ENCODE peak calls at places on chromosome 21, in six cellular contexts. One of them, this sample, is unnamed.

GRCh38 chr21:34935868-34936267 is 113.2 kb downstream of the RUNX1 start:
- DNase-seq in Calu3: no peak
- DNase-seq in activated T-helper 1 cell treated with anti-CD3 and anti-CD28 coated beads, Interleukin-12 subunit alpha, Interleukin-12 subunit beta, Interleukin-2, Interleukin-4 antibody, amounts not matched to agents 30 ng/mL and 10 ng/mL and 1 ng/mL, durations not matched to agents 14 hours and 24 hours and 36 hours: no peak
- DNase-seq in body of pancreas: no peak
- DNase-seq in left cardiac atrium: no peak
- DNase-seq in Panc1: no peak
- DNase-seq in this sample: no peak

GRCh38 chr21:45091540-45092322 is 17.4 kb downstream of the ADARB1 start:
- DNase-seq in Calu3: no peak
- DNase-seq in activated T-helper 1 cell treated with anti-CD3 and anti-CD28 coated beads, Interleukin-12 subunit alpha, Interleukin-12 subunit beta, Interleukin-2, Interleukin-4 antibody, amounts not matched to agents 30 ng/mL and 10 ng/mL and 1 ng/mL, durations not matched to agents 14 hours and 24 hours and 36 hours: no peak
- DNase-seq in body of pancreas: no peak
- DNase-seq in left cardiac atrium: no peak
- DNase-seq in Panc1: no peak
- DNase-seq in this sample: no peak

GRCh38 chr21:19368944-19369343 is 965.4 kb upstream of the TMPRSS15 start:
- DNase-seq in Calu3: no peak
- DNase-seq in activated T-helper 1 cell treated with anti-CD3 and anti-CD28 coated beads, Interleukin-12 subunit alpha, Interleukin-12 subunit beta, Interleukin-2, Interleukin-4 antibody, amounts not matched to agents 30 ng/mL and 10 ng/mL and 1 ng/mL, durations not matched to agents 14 hours and 24 hours and 36 hours: no peak
- DNase-seq in body of pancreas: no peak
- DNase-seq in left cardiac atrium: no peak
- DNase-seq in Panc1: no peak
- DNase-seq in this sample: no peak

GRCh38 chr21:39647476-39647875 is 34.7 kb downstream of the B3GALT5 start:
- DNase-seq in Calu3: peak; percentile 24
- DNase-seq in activated T-helper 1 cell treated with anti-CD3 and anti-CD28 coated beads, Interleukin-12 subunit alpha, Interleukin-12 subunit beta, Interleukin-2, Interleukin-4 antibody, amounts not matched to agents 30 ng/mL and 10 ng/mL and 1 ng/mL, durations not matched to agents 14 hours and 24 hours and 36 hours: no peak
- DNase-seq in body of pancreas: no peak
- DNase-seq in left cardiac atrium: no peak
- DNase-seq in Panc1: no peak
- DNase-seq in this sample: no peak

GRCh38 chr21:35801388-35801787 is 258.9 kb downstream of the SETD4 start:
- DNase-seq in Calu3: no peak
- DNase-seq in activated T-helper 1 cell treated with anti-CD3 and anti-CD28 coated beads, Interleukin-12 subunit alpha, Interleukin-12 subunit beta, Interleukin-2, Interleukin-4 antibody, amounts not matched to agents 30 ng/mL and 10 ng/mL and 1 ng/mL, durations not matched to agents 14 hours and 24 hours and 36 hours: no peak
- DNase-seq in body of pancreas: no peak
- DNase-seq in left cardiac atrium: no peak
- DNase-seq in Panc1: no peak
- DNase-seq in this sample: no peak

GRCh38 chr21:37231671-37232070 is 35.5 kb downstream of the VPS26C start:
- DNase-seq in Calu3: no peak
- DNase-seq in activated T-helper 1 cell treated with anti-CD3 and anti-CD28 coated beads, Interleukin-12 subunit alpha, Interleukin-12 subunit beta, Interleukin-2, Interleukin-4 antibody, amounts not matched to agents 30 ng/mL and 10 ng/mL and 1 ng/mL, durations not matched to agents 14 hours and 24 hours and 36 hours: no peak
- DNase-seq in body of pancreas: no peak
- DNase-seq in left cardiac atrium: no peak
- DNase-seq in Panc1: no peak
- DNase-seq in this sample: no peak

GRCh38 chr21:31299291-31300147 is 44.5 kb downstream of the TIAM1 start:
- DNase-seq in Calu3: no peak
- DNase-seq in activated T-helper 1 cell treated with anti-CD3 and anti-CD28 coated beads, Interleukin-12 subunit alpha, Interleukin-12 subunit beta, Interleukin-2, Interleukin-4 antibody, amounts not matched to agents 30 ng/mL and 10 ng/mL and 1 ng/mL, durations not matched to agents 14 hours and 24 hours and 36 hours: no peak
- DNase-seq in body of pancreas: no peak
- DNase-seq in left cardiac atrium: no peak
- DNase-seq in Panc1: no peak
- DNase-seq in this sample: no peak

GRCh38 chr21:35646606-35647005 is 413.7 kb downstream of the SETD4 start:
- DNase-seq in Calu3: no peak
- DNase-seq in activated T-helper 1 cell treated with anti-CD3 and anti-CD28 coated beads, Interleukin-12 subunit alpha, Interleukin-12 subunit beta, Interleukin-2, Interleukin-4 antibody, amounts not matched to agents 30 ng/mL and 10 ng/mL and 1 ng/mL, durations not matched to agents 14 hours and 24 hours and 36 hours: no peak
- DNase-seq in body of pancreas: no peak
- DNase-seq in left cardiac atrium: no peak
- DNase-seq in Panc1: no peak
- DNase-seq in this sample: no peak

GRCh38 chr21:40830836-40831235 is 16.1 kb downstream of the DSCAM start:
- DNase-seq in Calu3: no peak
- DNase-seq in activated T-helper 1 cell treated with anti-CD3 and anti-CD28 coated beads, Interleukin-12 subunit alpha, Interleukin-12 subunit beta, Interleukin-2, Interleukin-4 antibody, amounts not matched to agents 30 ng/mL and 10 ng/mL and 1 ng/mL, durations not matched to agents 14 hours and 24 hours and 36 hours: no peak
- DNase-seq in body of pancreas: no peak
- DNase-seq in left cardiac atrium: no peak
- DNase-seq in Panc1: no peak
- DNase-seq in this sample: no peak

GRCh38 chr21:36388835-36389234 is 3.6 kb downstream of the CHAF1B start:
- DNase-seq in Calu3: no peak
- DNase-seq in activated T-helper 1 cell treated with anti-CD3 and anti-CD28 coated beads, Interleukin-12 subunit alpha, Interleukin-12 subunit beta, Interleukin-2, Interleukin-4 antibody, amounts not matched to agents 30 ng/mL and 10 ng/mL and 1 ng/mL, durations not matched to agents 14 hours and 24 hours and 36 hours: no peak
- DNase-seq in body of pancreas: peak; percentile 39
- DNase-seq in left cardiac atrium: no peak
- DNase-seq in Panc1: no peak
- DNase-seq in this sample: no peak

GRCh38 chr21:33762798-33763572 is 120.7 kb downstream of the ITSN1 start:
- DNase-seq in Calu3: no peak
- DNase-seq in activated T-helper 1 cell treated with anti-CD3 and anti-CD28 coated beads, Interleukin-12 subunit alpha, Interleukin-12 subunit beta, Interleukin-2, Interleukin-4 antibody, amounts not matched to agents 30 ng/mL and 10 ng/mL and 1 ng/mL, durations not matched to agents 14 hours and 24 hours and 36 hours: no peak
- DNase-seq in body of pancreas: no peak
- DNase-seq in left cardiac atrium: no peak
- DNase-seq in Panc1: no peak
- DNase-seq in this sample: no peak

GRCh38 chr21:32455548-32455947 is 43.0 kb downstream of the EVA1C start:
- DNase-seq in Calu3: no peak
- DNase-seq in activated T-helper 1 cell treated with anti-CD3 and anti-CD28 coated beads, Interleukin-12 subunit alpha, Interleukin-12 subunit beta, Interleukin-2, Interleukin-4 antibody, amounts not matched to agents 30 ng/mL and 10 ng/mL and 1 ng/mL, durations not matched to agents 14 hours and 24 hours and 36 hours: no peak
- DNase-seq in body of pancreas: no peak
- DNase-seq in left cardiac atrium: no peak
- DNase-seq in Panc1: no peak
- DNase-seq in this sample: no peak

GRCh38 chr21:38811257-38811656 is 5.5 kb downstream of the ETS2 start:
- DNase-seq in Calu3: peak; percentile 46
- DNase-seq in activated T-helper 1 cell treated with anti-CD3 and anti-CD28 coated beads, Interleukin-12 subunit alpha, Interleukin-12 subunit beta, Interleukin-2, Interleukin-4 antibody, amounts not matched to agents 30 ng/mL and 10 ng/mL and 1 ng/mL, durations not matched to agents 14 hours and 24 hours and 36 hours: no peak
- DNase-seq in body of pancreas: no peak
- DNase-seq in left cardiac atrium: no peak
- DNase-seq in Panc1: no peak
- DNase-seq in this sample: no peak

GRCh38 chr21:41713495-41714281 is 53.2 kb downstream of the RIPK4 start:
- DNase-seq in Calu3: no peak
- DNase-seq in activated T-helper 1 cell treated with anti-CD3 and anti-CD28 coated beads, Interleukin-12 subunit alpha, Interleukin-12 subunit beta, Interleukin-2, Interleukin-4 antibody, amounts not matched to agents 30 ng/mL and 10 ng/mL and 1 ng/mL, durations not matched to agents 14 hours and 24 hours and 36 hours: no peak
- DNase-seq in body of pancreas: peak; percentile 66
- DNase-seq in left cardiac atrium: no peak
- DNase-seq in Panc1: no peak
- DNase-seq in this sample: no peak

GRCh38 chr21:18499761-18500376 is 96.3 kb upstream of the TMPRSS15 start:
- DNase-seq in Calu3: peak; percentile 8
- DNase-seq in activated T-helper 1 cell treated with anti-CD3 and anti-CD28 coated beads, Interleukin-12 subunit alpha, Interleukin-12 subunit beta, Interleukin-2, Interleukin-4 antibody, amounts not matched to agents 30 ng/mL and 10 ng/mL and 1 ng/mL, durations not matched to agents 14 hours and 24 hours and 36 hours: no peak
- DNase-seq in body of pancreas: peak; percentile 46
- DNase-seq in left cardiac atrium: peak; percentile 24
- DNase-seq in Panc1: no peak
- DNase-seq in this sample: no peak

GRCh38 chr21:42424848-42425602 is 21.3 kb downstream of the UBASH3A start:
- DNase-seq in Calu3: no peak
- DNase-seq in activated T-helper 1 cell treated with anti-CD3 and anti-CD28 coated beads, Interleukin-12 subunit alpha, Interleukin-12 subunit beta, Interleukin-2, Interleukin-4 antibody, amounts not matched to agents 30 ng/mL and 10 ng/mL and 1 ng/mL, durations not matched to agents 14 hours and 24 hours and 36 hours: peak; percentile 74
- DNase-seq in body of pancreas: no peak
- DNase-seq in left cardiac atrium: no peak
- DNase-seq in Panc1: no peak
- DNase-seq in this sample: no peak

GRCh38 chr21:15094706-15095105 is 29.9 kb upstream of the NRIP1 start:
- DNase-seq in Calu3: no peak
- DNase-seq in activated T-helper 1 cell treated with anti-CD3 and anti-CD28 coated beads, Interleukin-12 subunit alpha, Interleukin-12 subunit beta, Interleukin-2, Interleukin-4 antibody, amounts not matched to agents 30 ng/mL and 10 ng/mL and 1 ng/mL, durations not matched to agents 14 hours and 24 hours and 36 hours: no peak
- DNase-seq in body of pancreas: no peak
- DNase-seq in left cardiac atrium: no peak
- DNase-seq in Panc1: no peak
- DNase-seq in this sample: no peak

GRCh38 chr21:38380391-38381137 is 117.7 kb downstream of the ERG start:
- DNase-seq in Calu3: no peak
- DNase-seq in activated T-helper 1 cell treated with anti-CD3 and anti-CD28 coated beads, Interleukin-12 subunit alpha, Interleukin-12 subunit beta, Interleukin-2, Interleukin-4 antibody, amounts not matched to agents 30 ng/mL and 10 ng/mL and 1 ng/mL, durations not matched to agents 14 hours and 24 hours and 36 hours: no peak
- DNase-seq in body of pancreas: no peak
- DNase-seq in left cardiac atrium: no peak
- DNase-seq in Panc1: no peak
- DNase-seq in this sample: no peak

GRCh38 chr21:42426424-42426823 is 22.7 kb downstream of the UBASH3A start:
- DNase-seq in Calu3: no peak
- DNase-seq in activated T-helper 1 cell treated with anti-CD3 and anti-CD28 coated beads, Interleukin-12 subunit alpha, Interleukin-12 subunit beta, Interleukin-2, Interleukin-4 antibody, amounts not matched to agents 30 ng/mL and 10 ng/mL and 1 ng/mL, durations not matched to agents 14 hours and 24 hours and 36 hours: no peak
- DNase-seq in body of pancreas: no peak
- DNase-seq in left cardiac atrium: no peak
- DNase-seq in Panc1: no peak
- DNase-seq in this sample: no peak

GRCh38 chr21:25582888-25583287 is 24.4 kb downstream of the MRPL39 start:
- DNase-seq in Calu3: no peak
- DNase-seq in activated T-helper 1 cell treated with anti-CD3 and anti-CD28 coated beads, Interleukin-12 subunit alpha, Interleukin-12 subunit beta, Interleukin-2, Interleukin-4 antibody, amounts not matched to agents 30 ng/mL and 10 ng/mL and 1 ng/mL, durations not matched to agents 14 hours and 24 hours and 36 hours: no peak
- DNase-seq in body of pancreas: no peak
- DNase-seq in left cardiac atrium: no peak
- DNase-seq in Panc1: no peak
- DNase-seq in this sample: no peak

This sample was measured in esophagus squamous epithelium.